ENCODE peak calls at places on chromosomes 12 and 14, in five cellular contexts. L is A549, C is H1, E is GM12878, X is HepG2. T is an unnamed sample.

GRCh38 chr12:98416845-98417244 is 98.5 kb upstream of the TMPO start:
- DNase-seq in L (peak; percentile 40), C (no peak), E (no peak), X (no peak), T (no peak)

GRCh38 chr12:121295123-121295745 is 1.3 kb downstream of the CAMKK2 start:
- DNase-seq in L (peak; percentile 31), C (no peak), E (no peak), X (peak; percentile 6), T (no peak)

GRCh38 chr12:76515271-76515670 is 44.3 kb downstream of the OSBPL8 start:
- DNase-seq in L (no peak), C (no peak), E (no peak), X (no peak), T (no peak)

GRCh38 chr12:4962539-4963486 is 53.1 kb downstream of the KCNA1 start:
- DNase-seq in L (no peak), C (no peak), E (no peak), X (no peak), T (no peak)

GRCh38 chr12:50390284-50390683 is 6.1 kb downstream of the FAM186A start:
- DNase-seq in L (peak; percentile 35), C (no peak), E (no peak), X (peak; percentile 61), T (peak; percentile 21)

GRCh38 chr14:71117839-71118743 is 210.8 kb downstream of the PCNX1 start:
- DNase-seq in L (no peak), C (peak; percentile 36), E (no peak), X (peak; percentile 18), T (no peak)

GRCh38 chr12:115922952-115923564 is 354.4 kb downstream of the MED13L start:
- DNase-seq in L (peak; percentile 40), C (no peak), E (no peak), X (peak; percentile 49), T (no peak)

GRCh38 chr12:101920906-101921305 is 43.5 kb downstream of the DRAM1 start:
- DNase-seq in L (no peak), C (no peak), E (no peak), X (no peak), T (no peak)

GRCh38 chr14:103445783-103446182 is 60.6 kb downstream of the MARK3 start:
- DNase-seq in L (no peak), C (no peak), E (no peak), X (no peak), T (no peak)

GRCh38 chr14:88270781-88271180 is 52.3 kb downstream of the KCNK10 start:
- DNase-seq in L (no peak), C (peak; percentile 19), E (no peak), X (peak; percentile 9), T (no peak)

GRCh38 chr12:91774471-91774921 is 371.1 kb downstream of the BTG1 start:
- DNase-seq in L (no peak), C (no peak), E (no peak), X (no peak), T (no peak)

GRCh38 chr12:122965356-122965755 is 907 bp downstream of the ABCB9 start:
- DNase-seq in L (no peak), C (no peak), E (no peak), X (no peak), T (no peak)

GRCh38 chr12:50222275-50222783 is 55.2 kb upstream of the CERS5 start:
- DNase-seq in L (no peak), C (no peak), E (no peak), X (no peak), T (peak; percentile 52)

GRCh38 chr14:73457050-73457934 is 1.1 kb downstream of the NUMB start:
- DNase-seq in L (no peak), C (no peak), E (no peak), X (no peak), T (no peak)

GRCh38 chr12:55663391-55663790 is 26.7 kb downstream of the OR10P1 start:
- DNase-seq in L (no peak), C (no peak), E (no peak), X (no peak), T (no peak)

GRCh38 chr12:55671746-55672145 is 35.1 kb downstream of the OR10P1 start:
- DNase-seq in L (no peak), C (no peak), E (no peak), X (no peak), T (no peak)

GRCh38 chr12:55664826-55665225 is 28.1 kb downstream of the OR10P1 start:
- DNase-seq in L (no peak), C (no peak), E (no peak), X (no peak), T (no peak)

GRCh38 chr12:55670213-55670730 is 33.6 kb downstream of the OR10P1 start:
- DNase-seq in L (no peak), C (no peak), E (no peak), X (no peak), T (no peak)

GRCh38 chr12:55666508-55666907 is 29.8 kb downstream of the OR10P1 start:
- DNase-seq in L (no peak), C (no peak), E (no peak), X (no peak), T (no peak)
- H3K4me2 ChIP-seq in L (no peak overlapping the region), C (no peak overlapping the region), E (peak overlapping the region; percentile 59), X (no peak overlapping the region), T (no peak overlapping the region)

GRCh38 chr12:990649-991349 is at the start of gene ERC1:
- DNase-seq in L (peak; percentile 88), C (no peak), E (no peak), X (peak; percentile 72), T (peak; percentile 77)

GRCh38 chr12:991350-992278 is 591 bp downstream of the ERC1 start:
- DNase-seq in L (peak; percentile 77), C (no peak), E (no peak), X (no peak), T (no peak)

GRCh38 chr12:989051-989450 is 2.0 kb upstream of the ERC1 start:
- DNase-seq in L (no peak), C (no peak), E (no peak), X (no peak), T (no peak)

GRCh38 chr12:989751-990278 is 1.2 kb upstream of the ERC1 start:
- DNase-seq in L (peak; percentile 75), C (no peak), E (no peak), X (peak; percentile 66), T (no peak)

GRCh38 chr12:990308-990648 is 745 bp upstream of the ERC1 start:
- DNase-seq in L (peak; percentile 38), C (no peak), E (no peak), X (peak; percentile 33), T (no peak)
- TF ChIP-seq MAX in L (no peak), C (peak; percentile 4), E (no peak), X (no peak), T (no peak)

GRCh38 chr14:23091294-23092225 is 3.4 kb downstream of the ACIN1 start:
- DNase-seq in L (no peak), C (no peak), E (no peak), X (no peak), T (no peak)
- H3K4me2 ChIP-seq in L (no peak overlapping the region), C (no peak overlapping the region), E (no peak overlapping the region), X (no peak overlapping the region), T (no peak overlapping the region)

GRCh38 chr12:109880049-109880931 is at the start of gene GLTP:
- DNase-seq in L (peak; percentile 88), C (peak; percentile 44), E (no peak), X (peak; percentile 58), T (peak; percentile 45)
- TF ChIP-seq MAX in L (peak; percentile 15), C (no peak), E (no peak), X (peak; percentile 63), T (no peak)

GRCh38 chr14:49637534-49638078 is 2.6 kb upstream of the DNAAF2 start:
- DNase-seq in L (no peak), C (no peak), E (no peak), X (no peak), T (no peak)
- H3K4me2 ChIP-seq in L (no peak overlapping the region), C (no peak overlapping the region), E (no peak overlapping the region), X (no peak overlapping the region), T (no peak overlapping the region)

DNA sequence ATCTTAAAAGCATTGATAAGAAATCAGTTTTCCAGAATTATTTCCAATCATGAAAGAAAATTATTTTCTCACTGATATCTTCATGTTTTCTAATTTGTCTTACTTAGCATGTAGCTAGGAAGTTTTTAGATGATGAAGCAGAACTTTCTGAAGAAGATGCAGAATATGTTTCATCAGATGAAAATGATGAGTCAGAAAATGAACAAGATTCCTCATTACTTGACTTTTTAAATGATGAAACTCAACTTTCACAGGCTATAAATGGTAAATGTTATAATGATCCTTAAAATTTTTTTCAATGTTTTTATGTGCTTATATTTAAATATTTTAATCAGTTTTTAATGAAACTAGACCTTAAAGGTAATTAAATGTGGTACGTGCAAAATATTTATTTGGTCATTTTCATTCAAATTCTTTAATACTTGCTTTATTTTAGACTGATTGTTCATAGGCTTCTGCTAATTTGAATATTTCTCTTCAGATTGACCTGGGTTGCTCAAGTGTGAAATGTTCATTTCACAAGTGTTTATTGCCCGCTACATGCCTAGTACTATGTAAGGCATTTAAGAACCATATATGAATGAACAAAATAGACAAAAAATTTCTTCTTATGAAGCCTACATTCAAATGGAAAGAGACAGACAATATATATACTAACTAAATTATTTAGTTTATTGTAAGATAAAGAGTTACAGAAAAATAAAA is 49.5 kb downstream of the FANCM start:
- DNase-seq in L (no peak), C (no peak), E (no peak), X (no peak), T (no peak)
- TF ChIP-seq MAX in L (no peak), C (no peak), E (no peak), X (no peak), T (no peak)

GRCh38 chr12:30823140-30823669 is 68.5 kb upstream of the CAPRIN2 start:
- DNase-seq in L (no peak), C (no peak), E (no peak), X (no peak), T (no peak)

GRCh38 chr12:30822385-30823139 is 67.8 kb upstream of the CAPRIN2 start:
- DNase-seq in L (peak; percentile 52), C (no peak), E (no peak), X (no peak), T (no peak)

GRCh38 chr12:30824311-30824710 is 69.6 kb upstream of the CAPRIN2 start:
- DNase-seq in L (no peak), C (no peak), E (no peak), X (no peak), T (no peak)

GRCh38 chr12:30825341-30825740 is 70.6 kb upstream of the CAPRIN2 start:
- DNase-seq in L (no peak), C (no peak), E (no peak), X (no peak), T (no peak)

GRCh38 chr12:30823764-30824163 is 69.0 kb upstream of the CAPRIN2 start:
- DNase-seq in L (no peak), C (no peak), E (no peak), X (no peak), T (no peak)
- H3K4me2 ChIP-seq in L (no peak overlapping the region), C (peak overlapping the region; percentile 84), E (no peak overlapping the region), X (no peak overlapping the region), T (no peak overlapping the region)